ENCODE peak calls at places on chromosome 1, in five cellular contexts. One of them, this sample, is unnamed.
A peak's percentile ranks its signal among the peaks of the same experiment; 100 is the strongest.

GRCh38 chr1:24357011-24357410 is 37.9 kb downstream of the GRHL3 start:
- DNase-seq in activated CD8-positive, alpha-beta memory T cell treated with anti-CD3 and anti-CD28 coated beads, Interleukin-2, amount 50 U/mL, for 48 hours: no peak
- DNase-seq in iris pigment epithelial cell: no peak
- DNase-seq in NCI-H2081: no peak
- DNase-seq in fibroblast of mammary gland: no peak
- DNase-seq in this sample: no peak

GRCh38 chr1:17665950-17666720 is 89.0 kb upstream of the ACTL8 start:
- DNase-seq in fibroblast of mammary gland: peak; percentile 44
- DNase-seq in NCI-H2081: no peak
- DNase-seq in iris pigment epithelial cell: peak; percentile 7
- DNase-seq in activated CD8-positive, alpha-beta memory T cell treated with anti-CD3 and anti-CD28 coated beads, Interleukin-2, amount 50 U/mL, for 48 hours: no peak
- DNase-seq in this sample: no peak

GRCh38 chr1:101278845-101279244 is 42.0 kb downstream of the S1PR1 start:
- DNase-seq in activated CD8-positive, alpha-beta memory T cell treated with anti-CD3 and anti-CD28 coated beads, Interleukin-2, amount 50 U/mL, for 48 hours: no peak
- DNase-seq in NCI-H2081: no peak
- DNase-seq in fibroblast of mammary gland: no peak
- DNase-seq in iris pigment epithelial cell: no peak
- DNase-seq in this sample: no peak

GRCh38 chr1:160009088-160009487 is 22.7 kb downstream of the PIGM start:
- DNase-seq in iris pigment epithelial cell: no peak
- DNase-seq in NCI-H2081: no peak
- DNase-seq in fibroblast of mammary gland: no peak
- DNase-seq in activated CD8-positive, alpha-beta memory T cell treated with anti-CD3 and anti-CD28 coated beads, Interleukin-2, amount 50 U/mL, for 48 hours: no peak
- DNase-seq in this sample: no peak

GRCh38 chr1:149945206-149945605 is 8.5 kb upstream of the MTMR11 start:
- DNase-seq in fibroblast of mammary gland: no peak
- DNase-seq in activated CD8-positive, alpha-beta memory T cell treated with anti-CD3 and anti-CD28 coated beads, Interleukin-2, amount 50 U/mL, for 48 hours: no peak
- DNase-seq in NCI-H2081: no peak
- DNase-seq in iris pigment epithelial cell: no peak
- DNase-seq in this sample: no peak

GRCh38 chr1:91831132-91831930 is 54.6 kb downstream of the TGFBR3 start:
- DNase-seq in activated CD8-positive, alpha-beta memory T cell treated with anti-CD3 and anti-CD28 coated beads, Interleukin-2, amount 50 U/mL, for 48 hours: no peak
- DNase-seq in fibroblast of mammary gland: peak; percentile 70
- DNase-seq in NCI-H2081: no peak
- DNase-seq in iris pigment epithelial cell: peak; percentile 74
- DNase-seq in this sample: peak; percentile 73

GRCh38 chr1:21514245-21514644 is 5.0 kb downstream of the ALPL start:
- DNase-seq in NCI-H2081: no peak
- DNase-seq in iris pigment epithelial cell: no peak
- DNase-seq in fibroblast of mammary gland: no peak
- DNase-seq in activated CD8-positive, alpha-beta memory T cell treated with anti-CD3 and anti-CD28 coated beads, Interleukin-2, amount 50 U/mL, for 48 hours: no peak
- DNase-seq in this sample: no peak

GRCh38 chr1:244439391-244440032 is 12.2 kb downstream of the ADSS2 start:
- DNase-seq in activated CD8-positive, alpha-beta memory T cell treated with anti-CD3 and anti-CD28 coated beads, Interleukin-2, amount 50 U/mL, for 48 hours: no peak
- DNase-seq in fibroblast of mammary gland: no peak
- DNase-seq in iris pigment epithelial cell: no peak
- DNase-seq in NCI-H2081: no peak
- DNase-seq in this sample: no peak

GRCh38 chr1:156386134-156386901 is 17.3 kb downstream of the RHBG start:
- DNase-seq in activated CD8-positive, alpha-beta memory T cell treated with anti-CD3 and anti-CD28 coated beads, Interleukin-2, amount 50 U/mL, for 48 hours: no peak
- DNase-seq in NCI-H2081: no peak
- DNase-seq in iris pigment epithelial cell: no peak
- DNase-seq in fibroblast of mammary gland: no peak
- DNase-seq in this sample: no peak

GRCh38 chr1:175206687-175207086 is 14.1 kb upstream of the KIAA0040 start:
- DNase-seq in fibroblast of mammary gland: no peak
- DNase-seq in activated CD8-positive, alpha-beta memory T cell treated with anti-CD3 and anti-CD28 coated beads, Interleukin-2, amount 50 U/mL, for 48 hours: no peak
- DNase-seq in iris pigment epithelial cell: no peak
- DNase-seq in NCI-H2081: no peak
- DNase-seq in this sample: no peak

GRCh38 chr1:42975038-42975437 is 16.4 kb upstream of the SLC2A1 start:
- DNase-seq in activated CD8-positive, alpha-beta memory T cell treated with anti-CD3 and anti-CD28 coated beads, Interleukin-2, amount 50 U/mL, for 48 hours: no peak
- DNase-seq in NCI-H2081: no peak
- DNase-seq in iris pigment epithelial cell: no peak
- DNase-seq in fibroblast of mammary gland: peak; percentile 31
- DNase-seq in this sample: no peak

This sample was measured in choroid plexus epithelial cell.